ENCODE peak calls at places on chromosome 6, in seven cellular contexts. I is HCEC 1CT, S is neuronal stem cell, L is amniotic stem cell, G is choroid plexus epithelial cell, N is breast epithelium, M is fibroblast of pulmonary artery. F is an unnamed sample.

GRCh38 chr6:111573892-111574800 is 31.5 kb downstream of the TRAF3IP2 start:
- DNase-seq in I (peak), S (no peak), L (no peak), G (peak), N (no peak), M (peak), F (no peak)

GRCh38 chr6:75065524-75065923 is 140.3 kb downstream of the COL12A1 start:
- DNase-seq in I (peak), S (no peak), L (no peak), G (peak), N (no peak), M (peak), F (no peak)

GRCh38 chr6:34239893-34240292 is 3.2 kb downstream of the HMGA1 start:
- DNase-seq in I (no peak), S (no peak), L (no peak), G (no peak), N (no peak), M (no peak), F (no peak)

GRCh38 chr6:32968770-32969684 is 633 bp downstream of the BRD2 start:
- DNase-seq in I (peak), S (peak), L (peak), G (peak), N (peak), M (peak), F (peak)

GRCh38 chr6:13142611-13143010 is 185.7 kb downstream of the TBC1D7 start:
- DNase-seq in I (no peak), S (no peak), L (no peak), G (no peak), N (no peak), M (no peak), F (no peak)

GRCh38 chr6:168314029-168314420 is 5.6 kb downstream of the DACT2 start:
- DNase-seq in I (no peak), S (no peak), L (no peak), G (no peak), N (no peak), M (no peak), F (no peak)

GRCh38 chr6:7108964-7109836 is 1.4 kb downstream of the RREB1 start:
- DNase-seq in I (peak), S (no peak), L (peak), G (peak), N (peak), M (peak), F (peak)

GRCh38 chr6:97095466-97095865 is 170.9 kb downstream of the KLHL32 start:
- DNase-seq in I (no peak), S (no peak), L (no peak), G (no peak), N (no peak), M (no peak), F (no peak)

GRCh38 chr6:137223370-137224131 is 4.4 kb upstream of the IFNGR1 start:
- DNase-seq in I (no peak), S (no peak), L (no peak), G (peak), N (peak), M (peak), F (no peak)

GRCh38 chr6:111709615-111710398 is 104.1 kb upstream of the TRAF3IP2 start:
- DNase-seq in I (peak), S (peak), L (peak), G (peak), N (peak), M (peak), F (no peak)

GRCh38 chr6:159108438-159108985 is 60.7 kb upstream of the FNDC1 start:
- DNase-seq in I (no peak), S (no peak), L (no peak), G (no peak), N (no peak), M (no peak), F (no peak)

GRCh38 chr6:52138284-52138683 is 47.9 kb upstream of the IL17A start:
- DNase-seq in I (no peak), S (no peak), L (no peak), G (no peak), N (no peak), M (no peak), F (no peak)

GRCh38 chr6:126661646-126662045 is 321.7 kb downstream of the CENPW start:
- DNase-seq in I (peak), S (no peak), L (peak), G (peak), N (no peak), M (peak), F (no peak)

GRCh38 chr6:130758818-130759217 is 68.4 kb upstream of the SMLR1 start:
- DNase-seq in I (no peak), S (no peak), L (no peak), G (no peak), N (no peak), M (no peak), F (no peak)

GRCh38 chr6:79076160-79076559 is 1.9 kb downstream of the PHIP start:
- DNase-seq in I (peak), S (no peak), L (no peak), G (peak), N (no peak), M (peak), F (no peak)

GRCh38 chr6:149855741-149856140 is 8.4 kb downstream of the LRP11 start:
- DNase-seq in I (peak), S (no peak), L (no peak), G (peak), N (no peak), M (no peak), F (no peak)

GRCh38 chr6:103002282-103002681 is 1608.8 kb downstream of the GRIK2 start:
- DNase-seq in I (peak), S (no peak), L (no peak), G (no peak), N (no peak), M (no peak), F (no peak)

GRCh38 chr6:166658115-166658791 is 31.2 kb upstream of the RPS6KA2 start:
- DNase-seq in I (no peak), S (no peak), L (no peak), G (no peak), N (no peak), M (no peak), F (no peak)

GRCh38 chr6:154134471-154135147 is 95.6 kb downstream of the OPRM1 start:
- DNase-seq in I (no peak), S (no peak), L (no peak), G (no peak), N (no peak), M (no peak), F (no peak)

GRCh38 chr6:63434936-63435335 is 115.2 kb upstream of the LGSN start:
- DNase-seq in I (no peak), S (no peak), L (no peak), G (no peak), N (no peak), M (no peak), F (no peak)

GRCh38 chr6:134753001-134753400 is 196.9 kb downstream of the ALDH8A1 start:
- DNase-seq in I (no peak), S (no peak), L (no peak), G (no peak), N (no peak), M (no peak), F (no peak)

GRCh38 chr6:138428943-138429616 is 25.1 kb downstream of the HEBP2 start:
- DNase-seq in I (peak), S (peak), L (peak), G (peak), N (no peak), M (peak), F (no peak)

GRCh38 chr6:40763001-40763400 is 175.8 kb upstream of the LRFN2 start:
- DNase-seq in I (no peak), S (no peak), L (no peak), G (no peak), N (no peak), M (no peak), F (no peak)

GRCh38 chr6:31620586-31621319 is at the start of gene PRRC2A:
- DNase-seq in I (peak), S (no peak), L (no peak), G (peak), N (peak), M (peak), F (peak)

GRCh38 chr6:26457407-26457795 is 354 bp upstream of the BTN2A1 start:
- DNase-seq in I (peak), S (no peak), L (no peak), G (no peak), N (no peak), M (no peak), F (peak)

GRCh38 chr6:53920881-53921280 is 126.1 kb downstream of the LRRC1 start:
- DNase-seq in I (no peak), S (no peak), L (no peak), G (no peak), N (no peak), M (no peak), F (no peak)

GRCh38 chr6:125789167-125789566 is 1.6 kb upstream of the NCOA7 start:
- DNase-seq in I (no peak), S (no peak), L (no peak), G (peak), N (no peak), M (no peak), F (no peak)

GRCh38 chr6:36686668-36687513 is 8.4 kb downstream of the CDKN1A start:
- DNase-seq in I (no peak), S (no peak), L (no peak), G (no peak), N (no peak), M (no peak), F (no peak)

GRCh38 chr6:4028051-4028450 is 50.9 kb downstream of the FAM217A start:
- DNase-seq in I (no peak), S (no peak), L (no peak), G (no peak), N (no peak), M (no peak), F (no peak)

GRCh38 chr6:117907600-117908245 is 659 bp downstream of the SLC35F1 start:
- DNase-seq in I (no peak), S (peak), L (no peak), G (no peak), N (no peak), M (no peak), F (peak)

GRCh38 chr6:138227316-138227781 is 9.1 kb upstream of the PBOV1 start:
- DNase-seq in I (no peak), S (no peak), L (no peak), G (no peak), N (peak), M (no peak), F (no peak)

GRCh38 chr6:31532644-31533454 is 4.1 kb downstream of the MCCD1 start:
- DNase-seq in I (no peak), S (no peak), L (no peak), G (no peak), N (no peak), M (no peak), F (no peak)

GRCh38 chr6:133551847-133552331 is 310.7 kb downstream of the EYA4 start:
- DNase-seq in I (peak), S (no peak), L (peak), G (peak), N (no peak), M (peak), F (no peak)

GRCh38 chr6:158476389-158476788 is 83.5 kb upstream of the TMEM181 start:
- DNase-seq in I (no peak), S (no peak), L (no peak), G (no peak), N (no peak), M (no peak), F (no peak)

GRCh38 chr6:142071981-142072380 is 60.7 kb upstream of the GJE1 start:
- DNase-seq in I (no peak), S (no peak), L (no peak), G (no peak), N (no peak), M (no peak), F (no peak)

F was measured in neural crest cell.